ENCODE peak calls at places on chromosome 18, in eight cellular contexts. One of them, this sample, is unnamed.

GRCh38 chr18:70420151-70420898 is 131.5 kb downstream of the SOCS6 start:
- DNase-seq in GM23248: peak; percentile 84
- DNase-seq in HCT116: no peak
- DNase-seq in GM23338: no peak
- DNase-seq in neural progenitor cell: no peak
- DNase-seq in OCI-LY7: no peak
- DNase-seq in hepatocyte: no peak
- DNase-seq in PC-3: no peak
- DNase-seq in this sample: no peak

GRCh38 chr18:80033181-80034067 is 810 bp upstream of the RBFA start:
- DNase-seq in OCI-LY7: no peak
- DNase-seq in GM23248: peak; percentile 78
- DNase-seq in HCT116: no peak
- DNase-seq in PC-3: peak; percentile 6
- DNase-seq in neural progenitor cell: no peak
- DNase-seq in GM23338: peak; percentile 84
- DNase-seq in hepatocyte: no peak
- DNase-seq in this sample: peak; percentile 6

GRCh38 chr18:71239111-71239624 is 950.3 kb downstream of the SOCS6 start:
- DNase-seq in HCT116: no peak
- DNase-seq in GM23248: no peak
- DNase-seq in hepatocyte: no peak
- DNase-seq in OCI-LY7: no peak
- DNase-seq in PC-3: no peak
- DNase-seq in GM23338: no peak
- DNase-seq in neural progenitor cell: no peak
- DNase-seq in this sample: no peak

GRCh38 chr18:7516505-7517117 is 50.5 kb upstream of the PTPRM start:
- DNase-seq in PC-3: no peak
- DNase-seq in neural progenitor cell: no peak
- DNase-seq in GM23338: no peak
- DNase-seq in OCI-LY7: no peak
- DNase-seq in hepatocyte: no peak
- DNase-seq in GM23248: no peak
- DNase-seq in HCT116: no peak
- DNase-seq in this sample: no peak

GRCh38 chr18:2173464-2173863 is 397.8 kb downstream of the METTL4 start:
- DNase-seq in HCT116: no peak
- DNase-seq in OCI-LY7: no peak
- DNase-seq in PC-3: peak; percentile 59
- DNase-seq in GM23338: peak; percentile 2
- DNase-seq in hepatocyte: peak; percentile 46
- DNase-seq in neural progenitor cell: no peak
- DNase-seq in GM23248: peak; percentile 55
- DNase-seq in this sample: no peak

GRCh38 chr18:74947875-74948274 is 261.1 kb downstream of the PTGR3 start:
- DNase-seq in HCT116: no peak
- DNase-seq in GM23338: peak; percentile 49
- DNase-seq in OCI-LY7: no peak
- DNase-seq in hepatocyte: no peak
- DNase-seq in GM23248: no peak
- DNase-seq in PC-3: no peak
- DNase-seq in neural progenitor cell: peak; percentile 12
- DNase-seq in this sample: no peak

GRCh38 chr18:62979900-62980299 is 264.6 kb downstream of the PHLPP1 start:
- DNase-seq in OCI-LY7: no peak
- DNase-seq in neural progenitor cell: peak; percentile 63
- DNase-seq in HCT116: no peak
- DNase-seq in PC-3: no peak
- DNase-seq in GM23248: no peak
- DNase-seq in hepatocyte: no peak
- DNase-seq in GM23338: peak; percentile 22
- DNase-seq in this sample: no peak

GRCh38 chr18:57527479-57528237 is 58.8 kb downstream of the FECH start:
- DNase-seq in GM23338: no peak
- DNase-seq in OCI-LY7: no peak
- DNase-seq in hepatocyte: no peak
- DNase-seq in neural progenitor cell: peak; percentile 23
- DNase-seq in PC-3: no peak
- DNase-seq in HCT116: no peak
- DNase-seq in GM23248: no peak
- DNase-seq in this sample: no peak

GRCh38 chr18:48541026-48541746 is 2.4 kb downstream of the CTIF start:
- DNase-seq in hepatocyte: peak; percentile 88
- DNase-seq in GM23248: peak; percentile 94
- DNase-seq in PC-3: peak; percentile 50
- DNase-seq in HCT116: no peak
- DNase-seq in OCI-LY7: no peak
- DNase-seq in neural progenitor cell: peak; percentile 90
- DNase-seq in GM23338: peak; percentile 78
- DNase-seq in this sample: peak; percentile 60

GRCh38 chr18:12597775-12598174 is 60.1 kb downstream of the SPIRE1 start:
- DNase-seq in OCI-LY7: no peak
- DNase-seq in GM23338: no peak
- DNase-seq in PC-3: peak; percentile 86
- DNase-seq in HCT116: peak; percentile 47
- DNase-seq in hepatocyte: peak; percentile 47
- DNase-seq in GM23248: peak; percentile 95
- DNase-seq in neural progenitor cell: no peak
- DNase-seq in this sample: no peak

GRCh38 chr18:46377557-46377956 is 273.4 kb downstream of the HAUS1 start:
- DNase-seq in HCT116: no peak
- DNase-seq in GM23248: no peak
- DNase-seq in hepatocyte: no peak
- DNase-seq in neural progenitor cell: no peak
- DNase-seq in OCI-LY7: no peak
- DNase-seq in PC-3: no peak
- DNase-seq in GM23338: no peak
- DNase-seq in this sample: no peak

GRCh38 chr18:37447959-37448916 is 117.4 kb downstream of the CELF4 start:
- DNase-seq in hepatocyte: no peak
- DNase-seq in GM23248: no peak
- DNase-seq in HCT116: no peak
- DNase-seq in OCI-LY7: no peak
- DNase-seq in GM23338: no peak
- DNase-seq in neural progenitor cell: no peak
- DNase-seq in PC-3: no peak
- DNase-seq in this sample: no peak

GRCh38 chr18:48100712-48101165 is 170.3 kb upstream of the SMAD2 start:
- DNase-seq in OCI-LY7: no peak
- DNase-seq in GM23338: peak; percentile 80
- DNase-seq in hepatocyte: no peak
- DNase-seq in GM23248: no peak
- DNase-seq in neural progenitor cell: peak; percentile 58
- DNase-seq in HCT116: no peak
- DNase-seq in PC-3: no peak
- DNase-seq in this sample: no peak

GRCh38 chr18:48803518-48803917 is 147.2 kb downstream of the SMAD7 start:
- DNase-seq in OCI-LY7: no peak
- DNase-seq in HCT116: no peak
- DNase-seq in hepatocyte: no peak
- DNase-seq in neural progenitor cell: no peak
- DNase-seq in GM23248: no peak
- DNase-seq in GM23338: no peak
- DNase-seq in PC-3: no peak
- DNase-seq in this sample: no peak

GRCh38 chr18:10923671-10924070 is 225.7 kb downstream of the PIEZO2 start:
- DNase-seq in OCI-LY7: no peak
- DNase-seq in neural progenitor cell: no peak
- DNase-seq in PC-3: no peak
- DNase-seq in GM23248: peak; percentile 46
- DNase-seq in GM23338: no peak
- DNase-seq in hepatocyte: no peak
- DNase-seq in HCT116: no peak
- DNase-seq in this sample: no peak

GRCh38 chr18:36066731-36067117 is 635 bp downstream of the RPRD1A start:
- DNase-seq in GM23338: no peak
- DNase-seq in HCT116: no peak
- DNase-seq in GM23248: peak; percentile 33
- DNase-seq in neural progenitor cell: no peak
- DNase-seq in hepatocyte: no peak
- DNase-seq in OCI-LY7: peak; percentile 4
- DNase-seq in PC-3: no peak
- DNase-seq in this sample: no peak

GRCh38 chr18:50869150-50869549 is 9.8 kb upstream of the ME2 start:
- DNase-seq in hepatocyte: no peak
- DNase-seq in GM23248: no peak
- DNase-seq in neural progenitor cell: no peak
- DNase-seq in HCT116: no peak
- DNase-seq in PC-3: no peak
- DNase-seq in GM23338: peak; percentile 14
- DNase-seq in OCI-LY7: no peak
- DNase-seq in this sample: peak; percentile 66

DNA sequence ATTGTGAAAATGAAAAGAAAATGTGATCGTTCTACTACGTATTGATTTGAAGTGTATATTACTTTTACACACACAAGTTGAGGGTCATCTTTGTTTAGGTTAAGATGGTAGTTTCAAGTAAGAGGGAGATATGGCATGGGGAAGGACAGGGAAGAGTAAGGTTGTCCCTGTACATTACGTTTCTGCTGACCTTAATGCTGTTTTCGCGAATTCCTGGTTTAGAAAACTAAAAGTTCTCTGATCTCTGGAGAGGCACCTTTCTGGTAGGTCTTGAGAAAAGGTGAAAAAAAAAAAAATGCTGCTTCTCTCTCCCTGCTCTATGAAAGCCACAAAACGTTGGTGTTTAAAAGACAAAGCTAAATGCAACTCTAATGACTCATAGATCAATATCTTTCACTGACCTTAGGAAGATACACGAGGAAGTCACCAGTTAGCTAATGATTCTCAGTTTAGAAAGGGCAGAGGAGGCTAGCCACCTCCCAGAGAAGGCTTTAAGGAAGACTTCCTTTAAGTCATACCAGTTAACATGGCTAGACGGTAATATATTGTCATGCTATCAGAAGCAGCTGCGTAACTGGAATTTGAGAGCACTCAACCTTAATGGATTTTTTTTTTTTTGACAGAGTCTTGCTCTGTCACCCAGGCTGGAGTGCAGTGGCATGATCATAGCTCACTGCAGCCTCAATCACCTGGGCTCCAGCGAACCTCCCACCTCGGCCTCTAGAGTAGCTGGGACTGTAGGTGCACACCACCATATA is 13.2 kb downstream of the TXNDC2 start:
- DNase-seq in GM23338: no peak
- DNase-seq in PC-3: peak; percentile 71
- DNase-seq in neural progenitor cell: no peak
- DNase-seq in hepatocyte: peak; percentile 63
- DNase-seq in GM23248: peak; percentile 68
- DNase-seq in HCT116: peak; percentile 64
- DNase-seq in OCI-LY7: no peak
- DNase-seq in this sample: no peak
- TF ChIP-seq EZH2phosphoT487 in GM23338: no peak
- TF ChIP-seq EZH2phosphoT487 in PC-3: no peak
- TF ChIP-seq EZH2phosphoT487 in neural progenitor cell: no peak
- TF ChIP-seq EZH2phosphoT487 in hepatocyte: no peak
- TF ChIP-seq EZH2phosphoT487 in GM23248: no peak
- TF ChIP-seq EZH2phosphoT487 in HCT116: no peak
- TF ChIP-seq EZH2phosphoT487 in OCI-LY7: no peak
- TF ChIP-seq EZH2phosphoT487 in this sample: no peak

GRCh38 chr18:78406743-78407455 is 572.7 kb upstream of the SALL3 start:
- DNase-seq in OCI-LY7: no peak
- DNase-seq in HCT116: no peak
- DNase-seq in PC-3: no peak
- DNase-seq in GM23338: no peak
- DNase-seq in GM23248: no peak
- DNase-seq in hepatocyte: peak; percentile 39
- DNase-seq in neural progenitor cell: no peak
- DNase-seq in this sample: no peak
- H3K4me2 ChIP-seq in OCI-LY7: no peak overlapping the region
- H3K4me2 ChIP-seq in HCT116: no peak overlapping the region
- H3K4me2 ChIP-seq in PC-3: no peak overlapping the region
- H3K4me2 ChIP-seq in GM23338: no peak overlapping the region
- H3K4me2 ChIP-seq in GM23248: no peak overlapping the region
- H3K4me2 ChIP-seq in hepatocyte: peak overlapping the region; percentile 34
- H3K4me2 ChIP-seq in neural progenitor cell: no peak overlapping the region
- H3K4me2 ChIP-seq in this sample: no peak overlapping the region

GRCh38 chr18:26336572-26336971 is 110.3 kb downstream of the TAF4B start:
- DNase-seq in PC-3: no peak
- DNase-seq in GM23248: no peak
- DNase-seq in GM23338: no peak
- DNase-seq in HCT116: no peak
- DNase-seq in OCI-LY7: no peak
- DNase-seq in neural progenitor cell: no peak
- DNase-seq in hepatocyte: no peak
- DNase-seq in this sample: no peak
- H3K4me3 ChIP-seq in PC-3: no peak overlapping the region
- H3K4me3 ChIP-seq in GM23248: no peak overlapping the region
- H3K4me3 ChIP-seq in GM23338: no peak overlapping the region
- H3K4me3 ChIP-seq in HCT116: no peak overlapping the region
- H3K4me3 ChIP-seq in OCI-LY7: no peak overlapping the region
- H3K4me3 ChIP-seq in neural progenitor cell: no peak overlapping the region
- H3K4me3 ChIP-seq in hepatocyte: no peak overlapping the region
- H3K4me3 ChIP-seq in this sample: no peak overlapping the region

GRCh38 chr18:24989760-24990547 is 362.0 kb downstream of the ZNF521 start:
- DNase-seq in GM23248: no peak
- DNase-seq in PC-3: no peak
- DNase-seq in hepatocyte: no peak
- DNase-seq in HCT116: no peak
- DNase-seq in neural progenitor cell: no peak
- DNase-seq in GM23338: peak; percentile 56
- DNase-seq in OCI-LY7: no peak
- DNase-seq in this sample: no peak
- TF ChIP-seq EZH2phosphoT487 in GM23248: no peak
- TF ChIP-seq EZH2phosphoT487 in PC-3: no peak
- TF ChIP-seq EZH2phosphoT487 in hepatocyte: no peak
- TF ChIP-seq EZH2phosphoT487 in HCT116: no peak
- TF ChIP-seq EZH2phosphoT487 in neural progenitor cell: no peak
- TF ChIP-seq EZH2phosphoT487 in GM23338: no peak
- TF ChIP-seq EZH2phosphoT487 in OCI-LY7: no peak
- TF ChIP-seq EZH2phosphoT487 in this sample: no peak

DNA sequence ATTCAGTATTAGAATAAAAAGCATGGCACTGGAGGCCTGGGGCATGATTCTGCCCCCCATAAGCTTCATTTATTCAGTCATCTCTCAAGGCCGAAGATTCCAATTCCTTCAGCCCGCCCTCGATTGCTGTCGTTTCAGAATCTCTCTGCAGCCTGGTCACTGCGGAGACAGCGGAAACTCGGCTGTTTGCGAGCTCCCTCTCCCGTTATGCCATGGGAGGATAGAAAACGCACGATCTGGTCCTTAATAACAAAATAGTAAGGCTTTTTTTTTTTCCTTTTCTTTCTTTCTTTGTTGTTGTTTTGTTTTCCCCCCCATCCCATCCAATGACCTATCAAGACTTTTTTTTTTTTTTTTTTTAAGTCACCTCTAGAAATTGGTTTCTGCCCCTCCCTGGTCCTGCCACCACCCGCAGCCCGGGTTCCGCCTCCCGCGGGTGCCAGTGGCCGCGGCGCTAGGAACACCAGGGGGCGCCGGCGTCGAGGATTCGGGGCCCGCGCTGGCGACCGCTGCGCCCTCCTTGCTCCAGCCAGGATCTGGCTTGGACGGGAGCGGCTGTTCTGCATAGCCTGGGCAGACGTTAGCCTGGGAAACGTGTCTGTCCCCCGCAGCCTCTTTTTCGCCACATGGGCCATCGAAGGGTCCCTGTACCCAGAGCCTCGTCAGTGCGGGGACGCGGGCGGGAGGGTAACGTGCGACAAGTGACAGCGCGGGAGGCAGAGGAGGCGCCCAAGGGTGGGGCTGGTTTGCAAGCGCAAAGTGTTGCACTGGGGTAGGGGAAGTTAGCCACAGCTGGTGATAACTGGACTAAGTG is 10.0 kb downstream of the CPLX4 start:
- DNase-seq in OCI-LY7: peak; percentile 1
- DNase-seq in GM23248: peak; percentile 86
- DNase-seq in HCT116: peak; percentile 43
- DNase-seq in PC-3: peak; percentile 81
- DNase-seq in neural progenitor cell: peak; percentile 91
- DNase-seq in GM23338: peak; percentile 86
- DNase-seq in hepatocyte: peak; percentile 86
- DNase-seq in this sample: peak; percentile 64
- H3K4me2 ChIP-seq in OCI-LY7: peak overlapping the region; percentile 36
- H3K4me2 ChIP-seq in GM23248: peak overlapping the region; percentile 60
- H3K4me2 ChIP-seq in HCT116: peak overlapping the region; percentile 92
- H3K4me2 ChIP-seq in PC-3: peak overlapping the region; percentile 90
- H3K4me2 ChIP-seq in neural progenitor cell: peak overlapping the region; percentile 68
- H3K4me2 ChIP-seq in GM23338: peak overlapping the region; percentile 83
- H3K4me2 ChIP-seq in hepatocyte: peak overlapping the region; percentile 85
- H3K4me2 ChIP-seq in this sample: peak overlapping the region; percentile 95

This sample was measured in MM.1S.